ENCODE peak calls at places on chromosomes 16 and 17, in seven cellular contexts. P, Z, M, O, A, W and E are unnamed samples.
A peak's percentile ranks its signal among the peaks of the same experiment; 100 is the strongest.

GRCh38 chr16:87273471-87274030 is 43.6 kb downstream of the C16orf95 start:
- DNase-seq in P (no peak), Z (no peak), M (no peak), O (no peak), A (no peak), W (no peak), E (no peak)

GRCh38 chr17:17712268-17712924 is 31.1 kb downstream of the RAI1 start:
- DNase-seq in P (peak; percentile 91), Z (no peak), M (no peak), O (peak; percentile 97), A (peak; percentile 58), W (no peak), E (peak; percentile 63)

GRCh38 chr16:24851700-24852099 is 5.9 kb downstream of the SLC5A11 start:
- DNase-seq in P (no peak), Z (no peak), M (no peak), O (peak; percentile 75), A (peak; percentile 46), W (no peak), E (no peak)

GRCh38 chr16:60485877-60486489 is 1550.3 kb downstream of the CDH8 start:
- DNase-seq in P (no peak), Z (no peak), M (no peak), O (no peak), A (no peak), W (no peak), E (no peak)

GRCh38 chr17:66865151-66865550 is 30.2 kb downstream of the CACNG5 start:
- DNase-seq in P (peak; percentile 4), Z (no peak), M (no peak), O (peak; percentile 20), A (no peak), W (no peak), E (no peak)

GRCh38 chr17:74481621-74482020 is 15.2 kb downstream of the CD300A start:
- DNase-seq in P (no peak), Z (no peak), M (no peak), O (no peak), A (no peak), W (no peak), E (no peak)

GRCh38 chr16:68349838-68350410 is 39.1 kb downstream of the PRMT7 start:
- DNase-seq in P (no peak), Z (no peak), M (no peak), O (no peak), A (no peak), W (no peak), E (no peak)

GRCh38 chr16:86671486-86672214 is 93.3 kb downstream of the FOXL1 start:
- DNase-seq in P (peak; percentile 39), Z (no peak), M (no peak), O (peak; percentile 24), A (no peak), W (no peak), E (no peak)

GRCh38 chr17:36945160-36945559 is 3.6 kb upstream of the AATF start:
- DNase-seq in P (no peak), Z (no peak), M (no peak), O (no peak), A (no peak), W (no peak), E (no peak)

GRCh38 chr16:52861614-52862022 is 191.1 kb downstream of the CHD9NB start:
- DNase-seq in P (peak; percentile 0), Z (no peak), M (no peak), O (no peak), A (peak; percentile 5), W (peak; percentile 61), E (no peak)

GRCh38 chr16:82231021-82231787 is 61.2 kb upstream of the MPHOSPH6 start:
- DNase-seq in P (no peak), Z (no peak), M (no peak), O (no peak), A (no peak), W (no peak), E (no peak)

GRCh38 chr16:75304521-75305363 is 53.3 kb upstream of the BCAR1 start:
- DNase-seq in P (peak; percentile 94), Z (peak; percentile 60), M (peak; percentile 41), O (peak; percentile 89), A (peak; percentile 91), W (no peak), E (no peak)

GRCh38 chr16:15950167-15950854 is 895 bp downstream of the ABCC1 start:
- DNase-seq in P (peak; percentile 51), Z (peak; percentile 28), M (no peak), O (peak; percentile 44), A (peak; percentile 49), W (peak; percentile 87), E (peak; percentile 73)

GRCh38 chr17:82664701-82665182 is 16.5 kb upstream of the WDR45B start:
- DNase-seq in P (no peak), Z (no peak), M (no peak), O (no peak), A (no peak), W (peak; percentile 44), E (no peak)

GRCh38 chr16:20740007-20740883 is 1.4 kb downstream of the THUMPD1 start:
- DNase-seq in P (peak; percentile 25), Z (no peak), M (no peak), O (no peak), A (peak; percentile 42), W (no peak), E (peak; percentile 17)

GRCh38 chr16:14102925-14103720 is 32.0 kb downstream of the MRTFB start:
- DNase-seq in P (no peak), Z (no peak), M (no peak), O (no peak), A (no peak), W (no peak), E (no peak)

GRCh38 chr17:75898065-75898464 is 1.3 kb upstream of the TRIM65 start:
- DNase-seq in P (no peak), Z (no peak), M (no peak), O (no peak), A (no peak), W (no peak), E (no peak)

GRCh38 chr17:75897076-75898019 is 597 bp upstream of the TRIM65 start:
- DNase-seq in P (no peak), Z (peak; percentile 50), M (no peak), O (no peak), A (no peak), W (peak; percentile 52), E (no peak)

GRCh38 chr17:75894049-75894742 is 2.6 kb downstream of the TRIM65 start:
- DNase-seq in P (no peak), Z (no peak), M (no peak), O (no peak), A (no peak), W (peak; percentile 55), E (no peak)

GRCh38 chr17:75898791-75899190 is 2.0 kb upstream of the TRIM65 start:
- DNase-seq in P (no peak), Z (no peak), M (no peak), O (no peak), A (no peak), W (no peak), E (no peak)

GRCh38 chr17:75896360-75897075 is at the start of gene TRIM65:
- DNase-seq in P (peak; percentile 67), Z (peak; percentile 85), M (peak; percentile 90), O (peak; percentile 74), A (peak; percentile 75), W (peak; percentile 91), E (peak; percentile 96)
- TF ChIP-seq CTCF in P (peak; percentile 23), Z (no peak), M (peak; percentile 62), O (peak; percentile 59), A (peak; percentile 53), W (peak; percentile 12), E (peak; percentile 68)

GRCh38 chr17:16450028-16450427 is 34.7 kb downstream of the TRPV2 start:
- DNase-seq in P (no peak), Z (no peak), M (no peak), O (no peak), A (no peak), W (no peak), E (no peak)

GRCh38 chr17:16456770-16457316 is 35.1 kb downstream of the LRRC75A start:
- DNase-seq in P (no peak), Z (no peak), M (no peak), O (no peak), A (no peak), W (peak; percentile 37), E (no peak)

GRCh38 chr17:16455997-16456769 is 35.8 kb downstream of the LRRC75A start:
- DNase-seq in P (no peak), Z (no peak), M (no peak), O (no peak), A (no peak), W (no peak), E (no peak)

GRCh38 chr17:16449121-16449570 is 33.8 kb downstream of the TRPV2 start:
- DNase-seq in P (peak; percentile 55), Z (no peak), M (no peak), O (peak; percentile 74), A (peak; percentile 48), W (no peak), E (no peak)

DNA sequence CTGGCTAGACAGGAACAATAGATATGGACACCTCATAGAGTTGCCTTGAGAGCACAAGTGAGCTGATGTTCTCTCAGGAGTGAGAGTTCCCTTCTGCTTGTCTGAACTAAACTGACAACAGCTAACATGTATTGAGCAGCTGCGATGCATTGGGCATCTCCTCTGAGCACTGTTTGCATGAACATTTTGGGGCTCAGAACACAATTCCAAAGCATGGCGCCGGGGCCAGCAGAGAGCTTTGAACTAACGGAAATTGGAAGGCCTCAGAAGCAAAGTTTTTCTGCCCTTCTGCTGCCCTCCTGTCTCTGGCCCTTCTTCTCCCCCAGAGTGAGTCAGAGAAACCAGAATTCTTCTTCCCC is 38.1 kb downstream of the TRPV2 start:
- DNase-seq in P (no peak), Z (no peak), M (no peak), O (no peak), A (no peak), W (no peak), E (no peak)
- TF ChIP-seq CTCF in P (no peak), Z (no peak), M (no peak), O (no peak), A (no peak), W (no peak), E (no peak)

DNA sequence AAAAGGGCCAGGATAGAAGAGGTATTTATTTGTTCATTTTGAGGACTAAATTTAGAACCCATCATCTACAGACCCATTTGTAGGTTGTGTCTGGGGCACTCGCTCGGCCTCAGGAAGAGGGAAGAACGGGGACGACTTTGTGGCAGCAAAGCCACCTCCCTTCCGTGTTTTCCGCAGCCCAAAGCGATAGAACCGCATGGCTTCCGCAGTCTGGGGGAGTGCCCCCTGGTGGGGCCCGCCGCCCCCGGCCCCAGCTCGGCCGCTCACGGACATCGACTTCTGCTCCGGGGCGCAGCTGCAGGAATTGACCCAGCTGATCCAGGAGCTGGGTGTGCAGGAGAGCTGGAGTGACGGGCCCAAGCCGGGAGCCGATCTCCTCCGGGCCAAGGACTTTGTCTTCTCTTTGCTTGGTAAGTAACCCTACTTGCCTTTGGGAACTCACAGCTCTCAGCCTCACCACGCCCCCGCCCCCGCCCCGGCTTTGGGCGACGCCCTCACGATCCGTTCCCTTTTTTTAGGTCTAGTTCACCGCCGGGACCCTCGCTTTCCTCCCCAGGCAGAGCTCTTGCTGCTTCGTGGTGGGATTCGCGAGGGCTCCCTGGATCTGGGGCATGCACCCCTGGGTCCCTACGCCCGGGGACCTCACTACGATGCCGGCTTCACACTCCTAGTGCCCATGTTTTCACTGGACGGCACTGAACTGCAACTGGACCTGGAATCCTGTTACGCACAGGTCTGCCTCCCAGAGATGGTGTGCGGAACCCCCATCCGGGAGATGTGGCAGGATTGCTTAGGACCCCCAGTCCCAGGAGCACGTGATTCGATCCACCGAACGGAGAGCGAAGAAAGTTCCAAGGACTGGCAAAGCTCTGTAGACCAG is 681 bp downstream of the TMEM102 start:
- DNase-seq in P (no peak), Z (no peak), M (peak; percentile 45), O (no peak), A (peak; percentile 60), W (peak; percentile 63), E (no peak)
- TF ChIP-seq CTCF in P (no peak), Z (no peak), M (no peak), O (peak; percentile 8), A (peak; percentile 32), W (no peak), E (peak; percentile 44)

GRCh38 chr17:20944014-20944905 is 98.6 kb downstream of the USP22 start:
- DNase-seq in P (peak; percentile 60), Z (no peak), M (no peak), O (no peak), A (peak; percentile 57), W (peak; percentile 19), E (peak; percentile 29)
- TF ChIP-seq CTCF in P (peak; percentile 46), Z (no peak), M (peak; percentile 37), O (no peak), A (peak; percentile 91), W (peak; percentile 15), E (peak; percentile 46)